ENCODE peak calls at places on chromosomes 11 and 22, in six cellular contexts. S is breast epithelium, J is stomach, N is K562, U is SK-N-SH, D is SK-N-MC. E is an unnamed sample.

GRCh38 chr11:111512296-111513239 is at the start of gene BTG4:
- DNase-seq in N (peak; percentile 56), D (no peak), S (no peak), J (no peak), U (peak; percentile 68), E (no peak)

GRCh38 chr11:34501962-34502361 is 11.6 kb downstream of the ELF5 start:
- DNase-seq in S (no peak), J (peak; percentile 29), U (no peak), D (no peak), N (no peak), E (no peak)

GRCh38 chr22:19607198-19608113 is 83.2 kb upstream of the CLDN5 start:
- DNase-seq in D (no peak), S (peak; percentile 77), N (peak; percentile 45), J (peak; percentile 40), U (no peak), E (no peak)

GRCh38 chr22:39729141-39729934 is 158.8 kb downstream of the CACNA1I start:
- DNase-seq in J (no peak), U (no peak), N (no peak), S (no peak), D (no peak), E (no peak)

GRCh38 chr11:48170176-48170839 is 46.3 kb upstream of the OR4B1 start:
- DNase-seq in S (no peak), U (no peak), D (no peak), N (no peak), J (no peak), E (no peak)

GRCh38 chr11:17354070-17354924 is 2.7 kb downstream of the NCR3LG1 start:
- DNase-seq in J (peak; percentile 73), S (no peak), U (peak; percentile 71), D (no peak), N (peak; percentile 67), E (no peak)

GRCh38 chr11:33842236-33842915 is 49.5 kb downstream of the LMO2 start:
- DNase-seq in N (no peak), U (peak; percentile 53), S (no peak), J (no peak), D (no peak), E (no peak)

GRCh38 chr11:69013009-69013951 is at the start of gene MRGPRF:
- DNase-seq in N (peak; percentile 30), U (peak; percentile 89), S (peak; percentile 72), J (peak; percentile 67), D (no peak), E (peak; percentile 73)

GRCh38 chr11:35663408-35663702 is 780 bp downstream of the TRIM44 start:
- DNase-seq in S (no peak), N (no peak), D (no peak), J (no peak), U (no peak), E (no peak)

GRCh38 chr22:24400726-24401596 is 26.4 kb upstream of the ADORA2A start:
- DNase-seq in N (no peak), S (no peak), D (no peak), U (no peak), J (no peak), E (no peak)

GRCh38 chr11:9277176-9277575 is 12.0 kb upstream of the DENND5A start:
- DNase-seq in U (no peak), N (no peak), D (no peak), S (no peak), J (no peak), E (no peak)

GRCh38 chr11:100739636-100740035 is 52.5 kb downstream of the ARHGAP42 start:
- DNase-seq in U (no peak), N (no peak), S (no peak), D (no peak), J (peak; percentile 47), E (no peak)

GRCh38 chr11:10322401-10322800 is 17.5 kb downstream of the ADM start:
- DNase-seq in J (no peak), U (no peak), D (no peak), N (no peak), S (no peak), E (no peak)

GRCh38 chr11:76151561-76152085 is 54.7 kb downstream of the WNT11 start:
- DNase-seq in S (no peak), D (no peak), J (no peak), U (no peak), N (no peak), E (no peak)

GRCh38 chr11:113690619-113691569 is 15.2 kb downstream of the TMPRSS5 start:
- DNase-seq in J (peak; percentile 75), D (no peak), U (peak; percentile 80), N (peak; percentile 92), S (no peak), E (no peak)

GRCh38 chr11:130873766-130874165 is 42.5 kb downstream of the SNX19 start:
- DNase-seq in U (no peak), S (no peak), D (no peak), J (no peak), N (no peak), E (no peak)

GRCh38 chr11:29227816-29228215 is 789.0 kb downstream of the KCNA4 start:
- DNase-seq in S (no peak), U (no peak), J (no peak), N (no peak), D (no peak), E (no peak)

GRCh38 chr11:122181372-122181771 is 65.4 kb upstream of the BLID start:
- DNase-seq in N (no peak), J (no peak), S (no peak), U (no peak), D (no peak), E (no peak)

GRCh38 chr11:126989942-126990715 is 10.4 kb downstream of the KIRREL3 start:
- DNase-seq in U (peak; percentile 88), S (peak; percentile 70), D (peak; percentile 34), N (peak; percentile 75), J (peak; percentile 72), E (peak; percentile 87)

GRCh38 chr11:8930456-8931175 is 2.1 kb downstream of the C11orf16 start:
- DNase-seq in N (no peak), U (no peak), D (no peak), S (no peak), J (no peak), E (no peak)

GRCh38 chr22:29022101-29022817 is 39.4 kb downstream of the C22orf31 start:
- DNase-seq in D (no peak), N (no peak), S (no peak), J (no peak), U (no peak), E (no peak)
- TF ChIP-seq POLR2AphosphoS5 in D (no peak), N (no peak), S (no peak), J (no peak), U (no peak), E (no peak)

DNA sequence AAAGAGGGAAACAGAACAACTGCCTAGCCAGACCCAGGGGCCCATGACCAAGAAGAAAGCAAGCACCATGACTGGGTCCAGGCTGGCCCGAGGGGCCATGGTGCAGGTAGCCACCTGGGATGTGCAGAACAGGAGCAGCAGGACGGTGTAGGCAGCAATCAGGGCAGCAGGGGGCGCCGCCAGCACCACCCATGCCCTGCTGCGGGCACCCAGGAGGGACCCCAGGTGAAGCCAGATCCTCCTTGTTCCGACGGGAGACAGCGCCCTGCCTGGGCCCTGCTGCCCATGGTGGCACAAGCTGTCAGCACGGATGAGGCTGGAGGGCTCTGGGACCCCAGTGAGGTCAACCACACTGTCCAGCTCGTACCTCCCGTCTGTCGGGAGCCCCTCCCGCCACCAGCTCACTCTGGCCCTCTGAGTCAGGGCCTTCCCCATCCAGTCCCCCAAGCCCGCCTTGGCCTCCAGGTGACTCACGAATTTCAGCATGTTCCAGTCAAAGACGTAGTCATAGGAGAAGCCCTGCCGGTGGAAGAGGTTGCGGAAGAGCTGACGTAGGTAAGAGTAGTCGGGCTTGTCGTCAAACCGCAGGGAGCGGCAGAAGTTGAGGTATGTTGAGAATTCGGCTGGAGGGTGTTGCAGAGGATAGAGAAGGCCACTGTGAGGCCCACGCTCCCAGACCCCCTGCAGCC is 18.8 kb downstream of the CSNK1E start:
- DNase-seq in U (peak; percentile 52), N (no peak), D (no peak), J (no peak), S (no peak), E (peak; percentile 74)
- H3K36me3 ChIP-seq in U (peaks cover 33% of the 10 kb centered on the region), N (peaks cover 80% of the 10 kb centered on the region), D (peaks cover 98% of the 10 kb centered on the region), J (peaks cover 96% of the 10 kb centered on the region), S (peaks cover 10% of the 10 kb centered on the region), E (peaks cover 100% of the 10 kb centered on the region)

GRCh38 chr22:50625568-50626313 is 2.2 kb downstream of the ARSA start:
- DNase-seq in N (no peak), U (peak; percentile 22), S (peak; percentile 49), D (no peak), J (peak; percentile 21), E (peak; percentile 80)

GRCh38 chr22:50627914-50628542 is at the start of gene ARSA:
- DNase-seq in U (peak; percentile 95), N (peak; percentile 79), D (no peak), J (peak; percentile 82), S (peak; percentile 86), E (peak; percentile 96)

GRCh38 chr22:50626314-50626855 is 1.6 kb downstream of the ARSA start:
- DNase-seq in N (no peak), D (no peak), J (peak; percentile 24), S (peak; percentile 49), U (no peak), E (peak; percentile 75)

GRCh38 chr22:50627452-50627913 is 469 bp downstream of the ARSA start:
- DNase-seq in N (peak; percentile 24), S (peak; percentile 50), D (no peak), U (peak; percentile 72), J (peak; percentile 28), E (peak; percentile 90)

DNA sequence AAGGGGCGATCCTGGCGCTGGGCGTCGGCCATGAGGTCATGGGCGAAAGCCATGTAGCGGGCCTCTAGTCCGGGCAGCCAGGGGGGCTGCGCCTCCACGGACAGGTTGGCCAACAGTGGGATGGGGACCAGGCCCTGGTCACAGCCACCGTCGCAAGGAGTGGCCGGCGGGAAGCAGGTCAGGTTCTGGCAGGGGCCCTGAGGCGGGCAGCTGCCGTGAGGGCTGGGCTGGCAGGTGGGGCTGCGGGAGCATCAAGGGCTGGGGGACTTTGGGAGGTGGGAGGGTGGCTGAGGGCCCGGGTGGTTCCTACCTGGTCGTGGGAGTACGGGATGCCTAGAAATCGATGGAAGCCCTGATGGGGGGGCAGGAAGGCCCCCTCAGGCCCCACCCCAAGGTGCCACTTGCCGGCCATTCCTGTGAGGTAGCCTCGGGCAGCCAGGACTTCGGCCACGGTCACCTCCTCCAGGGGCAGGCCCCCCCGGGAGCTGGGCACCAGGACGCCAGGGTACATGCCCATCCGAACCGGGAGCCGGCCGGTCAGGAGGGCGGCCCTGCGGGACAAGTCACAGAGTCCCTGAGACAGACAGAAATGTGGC is 998 bp downstream of the ARSA start:
- DNase-seq in S (peak; percentile 53), D (no peak), N (no peak), J (peak; percentile 28), U (peak; percentile 16), E (peak; percentile 89)
- H3K4me3 ChIP-seq in S (peak overlapping the region; percentile 73), D (peak overlapping the region; percentile 84), N (peak overlapping the region; percentile 76), J (peak overlapping the region; percentile 87), U (peak overlapping the region; percentile 77), E (peak overlapping the region; percentile 63)

GRCh38 chr11:46392421-46393230 is 1.1 kb upstream of the CHRM4 start:
- DNase-seq in J (peak; percentile 87), S (peak; percentile 87), U (peak; percentile 80), D (no peak), N (peak; percentile 88), E (peak; percentile 95)
- TF ChIP-seq POLR2AphosphoS5 in J (no peak), S (no peak), U (no peak), D (peak; percentile 12), N (no peak), E (peak; percentile 84)

E was measured in spleen.